ENCODE peak calls at places on chromosomes 3 and 15, in five cellular contexts. T, R, B, O and A are unnamed samples.

GRCh38 chr3:118734664-118735063 is 300.0 kb downstream of the IGSF11 start:
- DNase-seq in O (no peak), T (no peak), R (no peak), B (no peak), A (no peak)

GRCh38 chr3:170689218-170689874 is 103.5 kb upstream of the SLC7A14 start:
- DNase-seq in T (peak; percentile 32), R (no peak), B (no peak), O (peak; percentile 50), A (peak; percentile 64)

GRCh38 chr3:12308517-12308916 is 19.6 kb downstream of the PPARG start:
- DNase-seq in O (no peak), T (no peak), R (no peak), B (no peak), A (no peak)

GRCh38 chr3:156174229-156174847 is 54.0 kb downstream of the KCNAB1 start:
- DNase-seq in R (no peak), B (peak; percentile 28), O (no peak), T (no peak), A (no peak)

GRCh38 chr15:77988386-77989301 is 88.9 kb downstream of the TBC1D2B start:
- DNase-seq in R (no peak), O (peak; percentile 28), B (no peak), T (no peak), A (peak; percentile 44)

GRCh38 chr3:12750658-12751071 is 8.4 kb downstream of the TMEM40 start:
- DNase-seq in O (no peak), B (no peak), T (no peak), R (no peak), A (no peak)

GRCh38 chr3:56966104-56966503 is 94.4 kb upstream of the SPATA12 start:
- DNase-seq in T (no peak), B (no peak), O (no peak), R (no peak), A (no peak)

GRCh38 chr3:75249005-75249404 is 415.1 kb upstream of the FRG2C start:
- DNase-seq in O (no peak), T (no peak), R (no peak), B (no peak), A (no peak)

GRCh38 chr15:57503051-57503702 is 88.5 kb upstream of the MYZAP start:
- DNase-seq in T (no peak), O (no peak), B (peak; percentile 26), R (no peak), A (no peak)

GRCh38 chr15:51318382-51319150 is 19.8 kb downstream of the CYP19A1 start:
- DNase-seq in R (no peak), T (no peak), B (no peak), O (no peak), A (no peak)

GRCh38 chr3:177904661-177905060 is 631.6 kb upstream of the KCNMB2 start:
- DNase-seq in B (no peak), O (no peak), R (no peak), T (no peak), A (no peak)